ENCODE peak calls at places on chromosome 11, in four cellular contexts. One of them, this sample, is unnamed.

GRCh38 chr11:75420224-75421034 is 12.6 kb downstream of the KLHL35 start:
- DNase-seq in HepG2: no peak
- DNase-seq in H1: no peak
- DNase-seq in GM12878: no peak
- DNase-seq in this sample: no peak

GRCh38 chr11:113263458-113264095 is 50.8 kb upstream of the TTC12 start:
- DNase-seq in HepG2: no peak
- DNase-seq in H1: no peak
- DNase-seq in GM12878: no peak
- DNase-seq in this sample: no peak

GRCh38 chr11:61773356-61773755 is 19.0 kb downstream of the TMEM258 start:
- DNase-seq in HepG2: no peak
- DNase-seq in H1: no peak
- DNase-seq in GM12878: no peak
- DNase-seq in this sample: no peak

GRCh38 chr11:12193515-12194336 is 83.3 kb downstream of the MICAL2 start:
- DNase-seq in HepG2: no peak
- DNase-seq in H1: no peak
- DNase-seq in GM12878: no peak
- DNase-seq in this sample: no peak

GRCh38 chr11:33388793-33389525 is 131.8 kb downstream of the HIPK3 start:
- DNase-seq in HepG2: no peak
- DNase-seq in H1: no peak
- DNase-seq in GM12878: no peak
- DNase-seq in this sample: no peak

GRCh38 chr11:90344546-90344945 is 121.7 kb upstream of the CHORDC1 start:
- DNase-seq in HepG2: no peak
- DNase-seq in H1: no peak
- DNase-seq in GM12878: no peak
- DNase-seq in this sample: no peak

GRCh38 chr11:123072279-123072678 is 10.3 kb upstream of the HSPA8 start:
- DNase-seq in HepG2: no peak
- DNase-seq in H1: no peak
- DNase-seq in GM12878: no peak
- DNase-seq in this sample: no peak

GRCh38 chr11:62010935-62011528 is 43.6 kb upstream of the FTH1 start:
- DNase-seq in HepG2: peak
- DNase-seq in H1: no peak
- DNase-seq in GM12878: no peak
- DNase-seq in this sample: no peak

GRCh38 chr11:116853461-116854073 is 16.1 kb upstream of the APOA1 start:
- DNase-seq in HepG2: no peak
- DNase-seq in H1: no peak
- DNase-seq in GM12878: peak
- DNase-seq in this sample: no peak

DNA sequence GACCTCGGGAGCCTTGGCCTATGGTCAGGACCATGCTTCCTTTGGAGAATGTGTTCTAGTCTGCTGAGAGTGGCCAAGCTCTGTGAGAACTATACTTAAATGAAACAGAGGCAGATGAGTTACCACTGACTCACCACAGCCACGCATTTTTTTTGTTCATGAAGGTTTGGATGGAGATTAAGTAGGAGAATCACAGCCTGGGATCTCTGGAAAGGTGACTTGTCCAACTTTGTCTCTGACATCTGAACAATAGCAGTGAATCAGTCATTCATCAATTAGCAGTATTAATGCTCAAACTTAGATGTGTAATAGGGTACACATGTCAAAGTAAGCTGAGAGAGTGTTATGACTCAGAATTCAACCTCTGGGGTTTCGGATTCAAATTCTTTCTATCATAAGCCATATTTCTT is 100.7 kb upstream of the ANO3 start:
- DNase-seq in HepG2: no peak
- DNase-seq in H1: no peak
- DNase-seq in GM12878: no peak
- DNase-seq in this sample: no peak
- TF ChIP-seq SUZ12 in HepG2: no peak
- TF ChIP-seq SUZ12 in H1: no peak
- TF ChIP-seq SUZ12 in GM12878: no peak
- TF ChIP-seq SUZ12 in this sample: no peak

DNA sequence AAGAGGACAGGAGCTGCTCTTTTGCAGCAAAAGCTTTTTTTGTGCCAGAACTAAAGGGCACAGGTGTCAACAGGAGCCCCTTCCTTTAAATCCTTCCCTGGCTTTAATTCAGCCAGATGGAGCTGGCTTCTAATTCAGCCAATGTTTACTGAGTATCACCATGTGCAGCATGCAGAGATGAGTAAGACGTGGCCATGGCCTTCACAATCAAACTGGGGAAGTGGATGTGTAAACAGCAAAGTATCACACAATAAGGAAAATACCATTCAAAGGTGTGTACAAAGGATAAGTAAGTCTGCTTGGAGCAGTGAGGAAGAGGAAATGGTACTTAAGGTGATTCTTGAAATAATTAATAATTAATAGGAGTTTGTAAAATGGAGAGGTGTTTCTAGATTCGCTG is 243.4 kb downstream of the NXPE2 start:
- DNase-seq in HepG2: no peak
- DNase-seq in H1: no peak
- DNase-seq in GM12878: no peak
- DNase-seq in this sample: no peak
- H3K4me3 ChIP-seq in HepG2: no peak
- H3K4me3 ChIP-seq in H1: no peak
- H3K4me3 ChIP-seq in GM12878: no peak
- H3K4me3 ChIP-seq in this sample: no peak

GRCh38 chr11:46246514-46246913 is 30.9 kb upstream of the CREB3L1 start:
- DNase-seq in HepG2: no peak
- DNase-seq in H1: no peak
- DNase-seq in GM12878: no peak
- DNase-seq in this sample: no peak

GRCh38 chr11:46247664-46248063 is 29.8 kb upstream of the CREB3L1 start:
- DNase-seq in HepG2: peak
- DNase-seq in H1: no peak
- DNase-seq in GM12878: no peak
- DNase-seq in this sample: peak

GRCh38 chr11:46248270-46249102 is 29.0 kb upstream of the CREB3L1 start:
- DNase-seq in HepG2: peak
- DNase-seq in H1: no peak
- DNase-seq in GM12878: no peak
- DNase-seq in this sample: peak

GRCh38 chr11:46249103-46249942 is 28.1 kb upstream of the CREB3L1 start:
- DNase-seq in HepG2: no peak
- DNase-seq in H1: no peak
- DNase-seq in GM12878: no peak
- DNase-seq in this sample: no peak

DNA sequence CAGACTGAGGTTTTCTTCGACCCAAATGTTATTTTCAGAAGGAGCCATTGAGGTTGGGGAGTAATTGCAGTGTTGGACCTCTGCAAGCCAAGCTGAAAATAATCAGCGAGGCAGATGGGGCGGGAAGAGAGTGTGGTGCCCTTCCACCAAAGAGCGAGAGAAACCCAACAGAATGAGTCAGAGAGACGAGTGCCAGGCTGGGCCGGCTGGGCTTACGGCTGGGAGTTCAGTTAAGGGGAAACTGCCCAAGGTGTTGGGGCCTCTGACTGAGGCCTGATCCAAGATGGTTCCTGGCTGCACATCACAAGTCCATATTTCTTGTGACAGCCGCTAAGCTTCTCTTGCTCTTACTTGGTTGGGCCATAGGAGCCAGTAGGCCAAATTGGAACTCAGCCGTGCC is 30.4 kb upstream of the CREB3L1 start:
- DNase-seq in HepG2: no peak
- DNase-seq in H1: no peak
- DNase-seq in GM12878: no peak
- DNase-seq in this sample: no peak
- TF ChIP-seq SUZ12 in HepG2: no peak
- TF ChIP-seq SUZ12 in H1: no peak
- TF ChIP-seq SUZ12 in GM12878: no peak
- TF ChIP-seq SUZ12 in this sample: no peak

GRCh38 chr11:121458551-121458950 is 5.8 kb upstream of the SORL1-AS1 start:
- DNase-seq in HepG2: no peak
- DNase-seq in H1: no peak
- DNase-seq in GM12878: no peak
- DNase-seq in this sample: no peak

GRCh38 chr11:121453589-121454299 is 977 bp upstream of the SORL1-AS1 start:
- DNase-seq in HepG2: peak
- DNase-seq in H1: no peak
- DNase-seq in GM12878: no peak
- DNase-seq in this sample: no peak

GRCh38 chr11:121459413-121460041 is 6.8 kb upstream of the SORL1-AS1 start:
- DNase-seq in HepG2: peak
- DNase-seq in H1: no peak
- DNase-seq in GM12878: no peak
- DNase-seq in this sample: no peak

GRCh38 chr11:121455115-121455514 is 2.3 kb upstream of the SORL1-AS1 start:
- DNase-seq in HepG2: no peak
- DNase-seq in H1: no peak
- DNase-seq in GM12878: no peak
- DNase-seq in this sample: no peak

GRCh38 chr11:121456816-121457431 is 4.2 kb upstream of the SORL1-AS1 start:
- DNase-seq in HepG2: no peak
- DNase-seq in H1: no peak
- DNase-seq in GM12878: no peak
- DNase-seq in this sample: no peak
- H3K4me3 ChIP-seq in HepG2: peak
- H3K4me3 ChIP-seq in H1: no peak
- H3K4me3 ChIP-seq in GM12878: peak
- H3K4me3 ChIP-seq in this sample: no peak

GRCh38 chr11:133163463-133164419 is 368.6 kb downstream of the OPCML start:
- DNase-seq in HepG2: peak
- DNase-seq in H1: no peak
- DNase-seq in GM12878: peak
- DNase-seq in this sample: peak
- TF ChIP-seq SUZ12 in HepG2: no peak
- TF ChIP-seq SUZ12 in H1: no peak
- TF ChIP-seq SUZ12 in GM12878: no peak
- TF ChIP-seq SUZ12 in this sample: no peak

GRCh38 chr11:65113361-65113756 is 1.7 kb downstream of the TM7SF2 start:
- DNase-seq in HepG2: no peak
- DNase-seq in H1: no peak
- DNase-seq in GM12878: no peak
- DNase-seq in this sample: no peak
- H3K4me3 ChIP-seq in HepG2: peak
- H3K4me3 ChIP-seq in H1: peak
- H3K4me3 ChIP-seq in GM12878: peak
- H3K4me3 ChIP-seq in this sample: peak

GRCh38 chr11:69391192-69392103 is 90.0 kb upstream of the LINC01488 start:
- DNase-seq in HepG2: no peak
- DNase-seq in H1: no peak
- DNase-seq in GM12878: no peak
- DNase-seq in this sample: no peak

GRCh38 chr11:69392104-69392653 is 89.3 kb upstream of the LINC01488 start:
- DNase-seq in HepG2: no peak
- DNase-seq in H1: no peak
- DNase-seq in GM12878: no peak
- DNase-seq in this sample: no peak

GRCh38 chr11:69388210-69388609 is 93.3 kb upstream of the LINC01488 start:
- DNase-seq in HepG2: no peak
- DNase-seq in H1: no peak
- DNase-seq in GM12878: no peak
- DNase-seq in this sample: no peak

GRCh38 chr11:69388661-69389060 is 92.8 kb upstream of the LINC01488 start:
- DNase-seq in HepG2: no peak
- DNase-seq in H1: no peak
- DNase-seq in GM12878: no peak
- DNase-seq in this sample: no peak

GRCh38 chr11:69390561-69390960 is 90.9 kb upstream of the LINC01488 start:
- DNase-seq in HepG2: no peak
- DNase-seq in H1: no peak
- DNase-seq in GM12878: no peak
- DNase-seq in this sample: no peak
- TF ChIP-seq SUZ12 in HepG2: no peak
- TF ChIP-seq SUZ12 in H1: no peak
- TF ChIP-seq SUZ12 in GM12878: no peak
- TF ChIP-seq SUZ12 in this sample: no peak

GRCh38 chr11:130674686-130675085 is 226.2 kb downstream of the ADAMTS15 start:
- DNase-seq in HepG2: no peak
- DNase-seq in H1: no peak
- DNase-seq in GM12878: no peak
- DNase-seq in this sample: no peak

GRCh38 chr11:130673698-130674097 is 225.3 kb downstream of the ADAMTS15 start:
- DNase-seq in HepG2: no peak
- DNase-seq in H1: no peak
- DNase-seq in GM12878: no peak
- DNase-seq in this sample: no peak

GRCh38 chr11:130677486-130678153 is 229.2 kb downstream of the ADAMTS15 start:
- DNase-seq in HepG2: peak
- DNase-seq in H1: peak
- DNase-seq in GM12878: no peak
- DNase-seq in this sample: peak

GRCh38 chr11:130675917-130676316 is 227.5 kb downstream of the ADAMTS15 start:
- DNase-seq in HepG2: no peak
- DNase-seq in H1: no peak
- DNase-seq in GM12878: no peak
- DNase-seq in this sample: no peak

DNA sequence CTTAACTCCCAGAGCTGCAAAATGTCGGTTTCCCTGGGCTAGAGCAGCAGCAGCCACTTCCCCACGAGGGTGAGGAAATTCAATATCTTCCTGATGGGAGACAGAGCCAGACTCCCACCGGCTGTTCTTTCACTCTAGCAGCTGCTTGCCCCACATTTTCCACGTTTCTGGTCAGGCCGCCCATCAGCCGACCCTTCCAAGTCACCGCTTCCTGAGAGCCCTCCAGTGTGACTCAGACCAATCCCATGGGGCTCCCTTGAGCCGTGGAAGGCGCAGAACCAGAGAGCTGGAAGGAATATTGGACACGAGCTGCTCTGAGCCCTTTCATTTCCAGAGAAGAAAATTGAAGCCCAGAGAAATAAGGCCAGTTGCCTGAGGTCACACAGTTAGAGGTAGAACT is 227.0 kb downstream of the ADAMTS15 start:
- DNase-seq in HepG2: no peak
- DNase-seq in H1: no peak
- DNase-seq in GM12878: no peak
- DNase-seq in this sample: no peak
- H3K4me3 ChIP-seq in HepG2: no peak
- H3K4me3 ChIP-seq in H1: no peak
- H3K4me3 ChIP-seq in GM12878: no peak
- H3K4me3 ChIP-seq in this sample: no peak